ENCODE peak calls at places on chromosomes 16 and 17, in seven cellular contexts. R is AG10803; Y is RWPE1; S is fibroblast of lung; P is progenitor cell of endocrine pancreas; T is upper lobe of left lung; I is CD8-positive, alpha-beta T cell. K is an unnamed sample.

GRCh38 chr17:82356845-82357355 is 2.1 kb upstream of the TEX19 start:
- DNase-seq in R (no peak), Y (no peak), S (no peak), P (no peak), T (no peak), I (no peak), K (no peak)

GRCh38 chr17:42438600-42439567 is 15.8 kb upstream of the CAVIN1 start:
- DNase-seq in R (peak; percentile 31), Y (no peak), S (no peak), P (no peak), T (no peak), I (peak; percentile 46), K (no peak)

GRCh38 chr16:4309833-4310266 is 6.0 kb upstream of the GLIS2 start:
- DNase-seq in R (peak; percentile 55), Y (no peak), S (peak; percentile 82), P (peak; percentile 70), T (peak; percentile 88), I (peak; percentile 58), K (peak; percentile 80)

GRCh38 chr17:53749178-53749577 is 73.5 kb upstream of the KIF2B start:
- DNase-seq in R (no peak), Y (peak; percentile 23), S (peak; percentile 73), P (no peak), T (no peak), I (no peak), K (no peak)

GRCh38 chr16:20807822-20808207 is 1.5 kb downstream of the REXO5 start:
- DNase-seq in R (no peak), Y (no peak), S (no peak), P (no peak), T (no peak), I (no peak), K (no peak)

GRCh38 chr16:75550211-75550662 is 5.8 kb downstream of the TMEM231 start:
- DNase-seq in R (no peak), Y (no peak), S (peak; percentile 55), P (no peak), T (no peak), I (peak; percentile 10), K (peak; percentile 75)

GRCh38 chr17:14297161-14297851 is 3.6 kb upstream of the HS3ST3B1 start:
- DNase-seq in R (peak; percentile 84), Y (no peak), S (peak; percentile 61), P (peak; percentile 49), T (peak; percentile 89), I (no peak), K (peak; percentile 80)

GRCh38 chr16:50705436-50706110 is 12.2 kb downstream of the NOD2 start:
- DNase-seq in R (no peak), Y (no peak), S (no peak), P (no peak), T (no peak), I (no peak), K (no peak)

GRCh38 chr17:80361495-80362220 is 53.3 kb upstream of the ENDOV start:
- DNase-seq in R (no peak), Y (peak; percentile 21), S (no peak), P (no peak), T (no peak), I (no peak), K (peak; percentile 48)

GRCh38 chr16:47732122-47732805 is 271.1 kb downstream of the PHKB start:
- DNase-seq in R (peak; percentile 88), Y (peak; percentile 56), S (peak; percentile 99), P (no peak), T (no peak), I (no peak), K (no peak)

GRCh38 chr17:14886200-14886739 is 378.9 kb downstream of the PMP22 start:
- DNase-seq in R (peak; percentile 14), Y (no peak), S (no peak), P (no peak), T (no peak), I (no peak), K (no peak)

GRCh38 chr17:79082311-79083190 is 7.9 kb downstream of the ENGASE start:
- DNase-seq in R (peak; percentile 20), Y (peak; percentile 66), S (no peak), P (peak; percentile 54), T (peak; percentile 90), I (peak; percentile 56), K (peak; percentile 81)

GRCh38 chr17:37392024-37392590 is 14.5 kb downstream of the ACACA start:
- DNase-seq in R (peak; percentile 71), Y (peak; percentile 30), S (peak; percentile 91), P (no peak), T (no peak), I (no peak), K (no peak)

GRCh38 chr17:10845388-10845751 is 7.5 kb upstream of the PIRT start:
- DNase-seq in R (no peak), Y (no peak), S (no peak), P (no peak), T (no peak), I (no peak), K (no peak)

GRCh38 chr17:16924701-16925440 is 47.0 kb downstream of the TNFRSF13B start:
- DNase-seq in R (no peak), Y (no peak), S (no peak), P (no peak), T (no peak), I (peak; percentile 7), K (no peak)

GRCh38 chr16:57045694-57046381 is 46.5 kb upstream of the CPNE2 start:
- DNase-seq in R (peak; percentile 62), Y (peak; percentile 36), S (peak; percentile 48), P (peak; percentile 39), T (no peak), I (peak; percentile 54), K (peak; percentile 68)

GRCh38 chr17:980406-981291 is 1.1 kb upstream of the NXN start:
- DNase-seq in R (peak; percentile 80), Y (peak; percentile 77), S (peak; percentile 71), P (peak; percentile 59), T (peak; percentile 73), I (peak; percentile 74), K (peak; percentile 74)

GRCh38 chr17:82212331-82213250 is at the start of gene CCDC57:
- DNase-seq in R (peak; percentile 77), Y (peak; percentile 76), S (peak; percentile 72), P (peak; percentile 77), T (peak; percentile 97), I (peak; percentile 66), K (peak; percentile 80)

GRCh38 chr16:21628196-21628726 is 24.1 kb downstream of the IGSF6 start:
- DNase-seq in R (no peak), Y (no peak), S (no peak), P (no peak), T (no peak), I (no peak), K (no peak)

GRCh38 chr17:27889711-27890251 is 3.4 kb downstream of the LYRM9 start:
- DNase-seq in R (no peak), Y (no peak), S (no peak), P (no peak), T (no peak), I (no peak), K (no peak)

GRCh38 chr17:47804461-47804860 is 17.1 kb downstream of the OSBPL7 start:
- DNase-seq in R (no peak), Y (no peak), S (no peak), P (no peak), T (no peak), I (no peak), K (no peak)
- TF ChIP-seq CTCF in R (no peak), Y (no peak), S (no peak), P (no peak), T (no peak), I (no peak), K (no peak)

DNA sequence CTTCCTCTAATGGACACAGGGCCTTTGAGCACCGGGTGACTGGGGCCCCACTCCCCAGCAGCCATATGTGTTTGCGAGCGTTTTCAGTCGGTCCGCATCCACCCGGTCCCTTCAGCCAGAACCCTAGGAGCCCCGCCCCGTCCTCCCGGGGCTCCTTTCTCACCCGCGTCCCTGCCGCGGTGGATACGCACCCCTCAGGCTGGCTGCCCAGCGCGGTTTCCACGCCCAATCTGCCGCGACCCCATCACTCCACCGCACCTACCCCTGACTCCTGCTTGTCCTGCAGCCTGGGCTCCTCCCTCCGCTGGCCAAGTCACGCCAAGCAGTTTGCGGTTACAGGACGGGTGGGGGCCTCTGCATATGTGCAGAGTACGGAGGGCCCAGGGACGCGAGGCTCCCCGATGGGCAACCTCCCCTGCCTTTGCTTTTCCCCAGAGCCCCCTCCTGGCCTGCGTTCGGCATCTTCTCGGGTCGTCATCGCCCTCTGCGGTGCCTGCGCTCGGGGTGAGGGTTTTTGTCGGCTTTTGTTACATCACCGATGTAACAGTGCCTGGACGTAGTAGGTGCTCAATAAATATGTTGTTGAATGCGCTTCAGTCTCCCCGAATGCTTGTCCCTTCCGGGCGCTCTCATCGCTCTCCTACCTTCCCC is 984 bp upstream of the TTYH2 start:
- DNase-seq in R (peak; percentile 18), Y (peak; percentile 16), S (peak; percentile 40), P (no peak), T (no peak), I (peak; percentile 27), K (no peak)
- TF ChIP-seq CTCF in R (no peak), Y (no peak), S (no peak), P (no peak), T (no peak), I (no peak), K (no peak)

GRCh38 chr17:41301916-41302901 is at the start of gene KRTAP29-1:
- DNase-seq in R (no peak), Y (no peak), S (no peak), P (no peak), T (no peak), I (no peak), K (no peak)

GRCh38 chr17:41301204-41301790 is 1.4 kb downstream of the KRTAP29-1 start:
- DNase-seq in R (no peak), Y (peak; percentile 62), S (peak; percentile 11), P (no peak), T (no peak), I (no peak), K (no peak)

GRCh38 chr17:41302981-41303380 is 330 bp upstream of the KRTAP29-1 start:
- DNase-seq in R (no peak), Y (no peak), S (no peak), P (no peak), T (no peak), I (no peak), K (no peak)

GRCh38 chr17:41304091-41304490 is 1.4 kb upstream of the KRTAP29-1 start:
- DNase-seq in R (no peak), Y (no peak), S (no peak), P (no peak), T (no peak), I (no peak), K (no peak)

DNA sequence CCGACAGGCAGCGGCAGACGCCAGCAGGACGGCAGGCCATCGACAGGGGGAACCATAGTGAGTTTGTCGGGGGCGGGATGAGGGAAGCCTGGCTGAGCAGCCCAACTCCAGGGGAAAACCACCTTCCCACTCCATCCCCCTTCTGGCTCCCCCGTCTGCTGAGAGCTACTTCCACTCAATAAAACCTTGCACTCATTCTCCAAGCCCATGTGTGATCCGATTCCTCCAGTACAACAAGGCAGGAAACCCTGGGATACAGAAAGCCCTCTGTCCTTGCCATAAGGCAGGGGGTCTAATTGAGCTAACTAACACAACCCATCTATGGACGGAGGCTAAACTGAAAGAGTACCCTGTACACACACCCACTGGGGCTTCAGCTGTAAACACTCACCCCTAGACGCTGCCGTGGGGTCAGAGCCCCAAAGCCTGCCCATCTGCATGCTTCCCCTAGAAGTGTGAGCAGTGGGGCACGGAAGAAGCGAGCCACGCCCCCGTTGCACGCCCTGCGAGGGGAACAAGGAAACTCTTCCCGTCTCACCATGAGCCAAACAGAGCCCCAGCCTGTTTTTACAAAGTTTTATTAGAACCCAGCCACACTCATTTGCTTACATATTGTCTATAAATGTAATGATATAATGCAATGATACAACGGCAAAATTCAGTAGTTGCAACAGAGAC is 4.1 kb downstream of the KRTAP29-1 start:
- DNase-seq in R (no peak), Y (no peak), S (no peak), P (no peak), T (peak; percentile 50), I (no peak), K (no peak)
- TF ChIP-seq CTCF in R (no peak), Y (no peak), S (no peak), P (no peak), T (no peak), I (no peak), K (no peak)

GRCh38 chr16:81720973-81721907 is 57.9 kb upstream of the PLCG2 start:
- DNase-seq in R (no peak), Y (no peak), S (no peak), P (no peak), T (no peak), I (no peak), K (no peak)
- TF ChIP-seq CTCF in R (no peak), Y (no peak), S (no peak), P (no peak), T (no peak), I (no peak), K (no peak)